ENCODE peak calls at places on chromosomes 2 and 18, in nine cellular contexts. Y is hepatocyte; Z is LoVo; Q is left colon; D is stimulated activated CD4-positive, alpha-beta T cell treated with anti-CD3 and anti-CD28 coated beads, Interleukin-1b, Interleukin-23, amount 100 ng/mL, for 1 hour; G is NCI-H524; W is RWPE1; T is germinal center; M is SW 1271. H is an unnamed sample.

GRCh38 chr2:174122185-174122584 is 126.1 kb downstream of the OLA1 start:
- DNase-seq in Y (no peak), Z (no peak), Q (no peak), D (no peak), G (no peak), W (no peak), T (no peak), M (no peak), H (no peak)

GRCh38 chr18:36757081-36757480 is 71.7 kb downstream of the TPGS2 start:
- DNase-seq in Y (peak; percentile 76), Z (peak; percentile 69), Q (no peak), D (no peak), G (peak; percentile 60), W (peak; percentile 53), T (peak; percentile 30), M (peak; percentile 6), H (peak; percentile 21)

GRCh38 chr2:192286093-192286701 is 91.5 kb upstream of the TMEFF2 start:
- DNase-seq in Y (peak; percentile 10), Z (peak; percentile 5), Q (no peak), D (no peak), G (peak; percentile 45), W (peak; percentile 11), T (no peak), M (no peak), H (peak; percentile 29)

GRCh38 chr2:72291059-72291458 is 143.4 kb upstream of the CYP26B1 start:
- DNase-seq in Y (peak; percentile 10), Z (no peak), Q (no peak), D (no peak), G (no peak), W (no peak), T (no peak), M (no peak), H (no peak)

GRCh38 chr18:39661856-39662366 is 2096.3 kb upstream of the CELF4 start:
- DNase-seq in Y (no peak), Z (no peak), Q (no peak), D (no peak), G (no peak), W (no peak), T (no peak), M (no peak), H (no peak)

GRCh38 chr18:6044773-6045172 is 149.5 kb upstream of the TMEM200C start:
- DNase-seq in Y (no peak), Z (no peak), Q (no peak), D (no peak), G (no peak), W (no peak), T (peak; percentile 24), M (no peak), H (no peak)

GRCh38 chr18:45749918-45750689 is 26.1 kb downstream of the SLC14A1 start:
- DNase-seq in Y (no peak), Z (no peak), Q (no peak), D (no peak), G (peak; percentile 7), W (no peak), T (no peak), M (no peak), H (no peak)

GRCh38 chr2:225122582-225123486 is 80.6 kb upstream of the DOCK10 start:
- DNase-seq in Y (peak; percentile 27), Z (peak; percentile 16), Q (no peak), D (no peak), G (peak; percentile 55), W (peak; percentile 25), T (peak; percentile 12), M (no peak), H (no peak)

GRCh38 chr2:127254386-127254981 is 34.4 kb upstream of the CYP27C1 start:
- DNase-seq in Y (no peak), Z (peak; percentile 12), Q (no peak), D (no peak), G (no peak), W (peak; percentile 37), T (no peak), M (no peak), H (no peak)

GRCh38 chr2:196242131-196242620 is 70.8 kb upstream of the STK17B start:
- DNase-seq in Y (no peak), Z (no peak), Q (no peak), D (no peak), G (no peak), W (no peak), T (peak; percentile 45), M (no peak), H (no peak)

GRCh38 chr18:48475635-48476549 is 62.9 kb upstream of the CTIF start:
- DNase-seq in Y (peak; percentile 82), Z (peak; percentile 68), Q (no peak), D (no peak), G (peak; percentile 76), W (peak; percentile 55), T (peak; percentile 46), M (peak; percentile 17), H (peak; percentile 59)

GRCh38 chr2:9191044-9191481 is 15.5 kb upstream of the ASAP2 start:
- DNase-seq in Y (peak; percentile 58), Z (no peak), Q (peak; percentile 66), D (no peak), G (no peak), W (no peak), T (no peak), M (no peak), H (peak; percentile 59)

GRCh38 chr2:191467113-191467512 is 210.8 kb upstream of the NABP1 start:
- DNase-seq in Y (no peak), Z (no peak), Q (no peak), D (no peak), G (no peak), W (no peak), T (no peak), M (no peak), H (no peak)

GRCh38 chr2:44679584-44679983 is 261.9 kb upstream of the SIX3 start:
- DNase-seq in Y (no peak), Z (no peak), Q (no peak), D (no peak), G (peak; percentile 74), W (no peak), T (no peak), M (no peak), H (no peak)

GRCh38 chr2:98454073-98454472 is 9.4 kb downstream of the INPP4A start:
- DNase-seq in Y (no peak), Z (no peak), Q (no peak), D (no peak), G (no peak), W (no peak), T (no peak), M (no peak), H (no peak)

GRCh38 chr2:54038835-54039234 is 68.0 kb upstream of the PSME4 start:
- DNase-seq in Y (peak; percentile 15), Z (peak; percentile 59), Q (peak; percentile 33), D (no peak), G (no peak), W (no peak), T (no peak), M (no peak), H (no peak)

GRCh38 chr18:13696961-13697360 is 29.4 kb downstream of the FAM210A start:
- DNase-seq in Y (no peak), Z (no peak), Q (no peak), D (no peak), G (no peak), W (no peak), T (no peak), M (no peak), H (no peak)

GRCh38 chr2:126687086-126687485 is 31.1 kb downstream of the GYPC start:
- DNase-seq in Y (no peak), Z (no peak), Q (no peak), D (no peak), G (no peak), W (no peak), T (no peak), M (no peak), H (no peak)

GRCh38 chr2:184769038-184769437 is 170.7 kb downstream of the ZNF804A start:
- DNase-seq in Y (no peak), Z (no peak), Q (no peak), D (no peak), G (no peak), W (peak; percentile 1), T (no peak), M (no peak), H (no peak)

GRCh38 chr18:51089691-51090090 is 59.7 kb downstream of the SMAD4 start:
- DNase-seq in Y (no peak), Z (no peak), Q (no peak), D (no peak), G (no peak), W (no peak), T (no peak), M (no peak), H (no peak)

GRCh38 chr18:24160086-24160485 is 21.2 kb downstream of the CABYR start:
- DNase-seq in Y (no peak), Z (no peak), Q (no peak), D (no peak), G (no peak), W (peak; percentile 23), T (no peak), M (no peak), H (no peak)

GRCh38 chr2:206981739-206982336 is 42.5 kb downstream of the CPO start:
- DNase-seq in Y (peak; percentile 74), Z (peak; percentile 39), Q (peak; percentile 34), D (no peak), G (peak; percentile 60), W (peak; percentile 61), T (no peak), M (no peak), H (no peak)

GRCh38 chr2:59019551-59020164 is 778.5 kb upstream of the FANCL start:
- DNase-seq in Y (no peak), Z (no peak), Q (no peak), D (no peak), G (no peak), W (no peak), T (no peak), M (no peak), H (no peak)

GRCh38 chr18:9756566-9757470 is 48.7 kb downstream of the RAB31 start:
- DNase-seq in Y (peak; percentile 44), Z (no peak), Q (no peak), D (no peak), G (no peak), W (no peak), T (no peak), M (no peak), H (no peak)

GRCh38 chr2:99998981-99999380 is 143.4 kb downstream of the AFF3 start:
- DNase-seq in Y (peak; percentile 20), Z (no peak), Q (no peak), D (no peak), G (no peak), W (no peak), T (no peak), M (no peak), H (no peak)

GRCh38 chr2:172086349-172087190 is 1.3 kb downstream of the DLX1 start:
- DNase-seq in Y (peak; percentile 54), Z (no peak), Q (no peak), D (no peak), G (peak; percentile 37), W (no peak), T (no peak), M (no peak), H (no peak)

GRCh38 chr18:48336332-48336731 is 72.9 kb downstream of the ZBTB7C start:
- DNase-seq in Y (peak; percentile 40), Z (no peak), Q (no peak), D (no peak), G (no peak), W (no peak), T (no peak), M (no peak), H (no peak)

GRCh38 chr2:11102466-11102865 is 52.8 kb upstream of the SLC66A3 start:
- DNase-seq in Y (no peak), Z (no peak), Q (no peak), D (no peak), G (no peak), W (no peak), T (no peak), M (no peak), H (no peak)

GRCh38 chr2:10185046-10185445 is 62.5 kb downstream of the RRM2 start:
- DNase-seq in Y (no peak), Z (no peak), Q (no peak), D (no peak), G (no peak), W (no peak), T (no peak), M (no peak), H (no peak)